ENCODE peak calls at places on chromosomes 11 and 22, in four cellular contexts. P is AG04450, A is cardiac muscle cell, L is left lung. G is an unnamed sample.

GRCh38 chr11:73140213-73141030 is 1.7 kb downstream of the FCHSD2 start:
- DNase-seq in P (no peak), A (peak; percentile 47), L (no peak), G (peak; percentile 31)

GRCh38 chr11:65444314-65445051 is 21.9 kb downstream of the NEAT1 start:
- DNase-seq in A (peak; percentile 41), P (no peak), L (peak; percentile 38), G (no peak)

GRCh38 chr11:60988658-60989057 is 17.2 kb downstream of the CD6 start:
- DNase-seq in L (no peak), P (no peak), A (no peak), G (no peak)

GRCh38 chr11:116557261-116557660 is 215.5 kb downstream of the BUD13 start:
- DNase-seq in P (no peak), L (no peak), A (no peak), G (no peak)

GRCh38 chr22:30602049-30602448 is 4.9 kb upstream of the TCN2 start:
- DNase-seq in P (no peak), A (peak; percentile 52), L (no peak), G (no peak)

GRCh38 chr11:68033708-68034045 is 3.2 kb downstream of the NDUFS8 start:
- DNase-seq in A (no peak), P (no peak), L (no peak), G (no peak)

GRCh38 chr11:125214466-125215204 is 50.1 kb downstream of the PKNOX2 start:
- DNase-seq in L (no peak), A (peak; percentile 80), P (no peak), G (no peak)

GRCh38 chr11:117179048-117179999 is 781 bp downstream of the SIDT2 start:
- DNase-seq in A (peak; percentile 71), L (peak; percentile 40), P (no peak), G (peak; percentile 65)

GRCh38 chr11:127818625-127819024 is 768.7 kb downstream of the ETS1 start:
- DNase-seq in P (no peak), L (no peak), A (no peak), G (no peak)

GRCh38 chr11:68939583-68940555 is 36.2 kb downstream of the IGHMBP2 start:
- DNase-seq in L (no peak), P (no peak), A (no peak), G (peak; percentile 26)

GRCh38 chr22:38631724-38632123 is 24.5 kb downstream of the FAM227A start:
- DNase-seq in L (no peak), P (no peak), A (no peak), G (no peak)

GRCh38 chr11:8268530-8269461 is 5.1 kb upstream of the LMO1 start:
- DNase-seq in A (peak; percentile 27), P (no peak), L (no peak), G (no peak)

GRCh38 chr22:47194476-47195155 is 432.2 kb downstream of the TBC1D22A start:
- DNase-seq in A (no peak), P (no peak), L (no peak), G (no peak)

GRCh38 chr22:50184004-50184461 is 1.7 kb upstream of the TRABD start:
- DNase-seq in A (peak; percentile 78), L (peak; percentile 81), P (no peak), G (no peak)

GRCh38 chr22:50182176-50183081 is 3.3 kb upstream of the TRABD start:
- DNase-seq in L (no peak), A (no peak), P (no peak), G (no peak)

GRCh38 chr22:50184541-50185383 is 951 bp upstream of the TRABD start:
- DNase-seq in L (no peak), A (no peak), P (no peak), G (no peak)

GRCh38 chr22:50185384-50186087 is at the start of gene TRABD:
- DNase-seq in P (peak; percentile 56), L (peak; percentile 92), A (peak; percentile 94), G (peak; percentile 97)

GRCh38 chr22:50183141-50183971 is 2.4 kb upstream of the TRABD start:
- DNase-seq in P (no peak), L (no peak), A (no peak), G (no peak)
- TF ChIP-seq CTCF in P (no peak), L (no peak), A (no peak), G (no peak)

GRCh38 chr11:128835741-128836410 is 31.2 kb downstream of the KCNJ1 start:
- DNase-seq in L (no peak), A (peak; percentile 88), P (no peak), G (no peak)

GRCh38 chr11:128830290-128830813 is 36.7 kb downstream of the KCNJ1 start:
- DNase-seq in L (no peak), P (no peak), A (no peak), G (no peak)

GRCh38 chr11:128830836-128831780 is 36.0 kb downstream of the KCNJ1 start:
- DNase-seq in P (peak; percentile 76), A (peak; percentile 91), L (peak; percentile 79), G (peak; percentile 70)

GRCh38 chr11:128828350-128828749 is 38.7 kb downstream of the KCNJ1 start:
- DNase-seq in L (no peak), A (no peak), P (no peak), G (no peak)

GRCh38 chr11:128831781-128832497 is 35.2 kb downstream of the KCNJ1 start:
- DNase-seq in A (no peak), P (no peak), L (no peak), G (peak; percentile 48)
- TF ChIP-seq CTCF in A (no peak), P (no peak), L (no peak), G (no peak)

GRCh38 chr11:20258496-20258895 is 98.2 kb upstream of the DBX1 start:
- DNase-seq in P (no peak), L (no peak), A (no peak), G (no peak)

GRCh38 chr11:20260307-20260706 is 100.0 kb upstream of the DBX1 start:
- DNase-seq in L (no peak), A (no peak), P (no peak), G (no peak)

GRCh38 chr11:20259506-20259905 is 99.2 kb upstream of the DBX1 start:
- DNase-seq in A (no peak), P (no peak), L (no peak), G (no peak)

GRCh38 chr11:20253796-20254195 is 93.5 kb upstream of the DBX1 start:
- DNase-seq in A (no peak), P (no peak), L (no peak), G (no peak)

GRCh38 chr11:20256925-20257324 is 96.7 kb upstream of the DBX1 start:
- DNase-seq in L (no peak), P (no peak), A (no peak), G (no peak)
- TF ChIP-seq CTCF in L (no peak), P (no peak), A (no peak), G (no peak)

DNA sequence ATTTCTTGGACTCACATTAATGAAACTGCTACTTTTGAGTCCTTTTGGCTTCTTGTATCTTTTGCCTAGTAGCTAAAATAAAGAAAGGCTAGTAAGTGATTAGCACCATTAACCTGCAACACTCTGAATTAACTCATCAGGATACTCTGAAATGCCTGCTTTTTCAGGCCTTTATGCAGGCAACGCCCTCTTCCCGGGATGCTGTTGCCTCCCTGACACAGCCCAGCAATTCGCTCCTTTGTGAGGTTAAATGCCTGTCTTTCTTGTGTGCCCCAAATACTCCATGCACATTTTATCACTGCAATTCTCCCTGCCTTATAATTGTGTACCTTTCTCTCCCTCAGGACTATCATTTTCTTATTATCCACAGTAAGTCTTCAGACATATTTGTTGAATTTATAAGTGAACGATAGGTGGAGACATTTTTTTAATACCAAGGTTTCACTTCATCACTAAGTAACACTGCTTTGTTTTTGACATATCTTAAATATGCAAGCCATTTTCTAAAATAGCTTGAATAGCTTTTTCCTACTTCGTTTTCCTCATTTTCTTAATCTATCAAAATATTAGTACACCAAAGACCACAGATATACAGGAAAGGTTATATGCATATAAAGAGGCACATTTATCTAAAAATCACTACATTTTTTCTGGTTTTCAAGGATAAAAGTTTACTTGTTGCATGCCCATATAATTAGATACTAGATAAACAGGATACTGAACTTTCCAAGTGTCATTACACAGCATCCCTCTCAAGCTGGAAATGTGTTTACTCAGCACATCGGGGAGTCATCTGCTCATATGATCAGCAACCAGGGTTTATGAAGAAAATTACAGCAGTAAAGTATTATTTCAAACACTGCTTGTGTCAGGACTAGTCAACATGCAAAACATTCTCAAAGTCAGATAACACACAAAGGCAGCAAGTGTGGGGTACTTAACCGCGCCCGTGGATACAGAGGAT is 48.5 kb upstream of the DDI1 start:
- DNase-seq in A (peak; percentile 36), P (no peak), L (no peak), G (no peak)
- TF ChIP-seq CTCF in A (no peak), P (no peak), L (no peak), G (no peak)

GRCh38 chr11:102518296-102519094 is 12.1 kb downstream of the MMP7 start:
- DNase-seq in P (no peak), L (no peak), A (peak; percentile 57), G (no peak)
- TF ChIP-seq CTCF in P (no peak), L (no peak), A (no peak), G (no peak)

GRCh38 chr22:28562324-28562723 is 117.3 kb downstream of the TTC28 start:
- DNase-seq in A (no peak), L (no peak), P (no peak), G (no peak)
- TF ChIP-seq CTCF in A (no peak), L (no peak), P (no peak), G (no peak)

GRCh38 chr11:74701351-74701750 is 29.9 kb downstream of the CHRDL2 start:
- DNase-seq in L (no peak), A (no peak), P (no peak), G (no peak)
- TF ChIP-seq CTCF in L (no peak), A (peak; percentile 29), P (peak; percentile 23), G (peak; percentile 7)

GRCh38 chr11:123741159-123741951 is at the start of gene ZNF202:
- DNase-seq in L (peak; percentile 93), P (peak; percentile 66), A (peak; percentile 93), G (peak; percentile 93)

GRCh38 chr11:123740787-123741158 is 687 bp downstream of the ZNF202 start:
- DNase-seq in L (no peak), A (peak; percentile 2), P (no peak), G (peak; percentile 37)

GRCh38 chr11:123742334-123742733 is 874 bp upstream of the ZNF202 start:
- DNase-seq in L (no peak), P (no peak), A (peak; percentile 3), G (no peak)

GRCh38 chr11:123745764-123746451 is 4.4 kb upstream of the ZNF202 start:
- DNase-seq in L (no peak), A (no peak), P (no peak), G (no peak)

GRCh38 chr11:123742778-123743177 is 1.3 kb upstream of the ZNF202 start:
- DNase-seq in P (no peak), L (no peak), A (no peak), G (no peak)
- TF ChIP-seq CTCF in P (no peak), L (no peak), A (no peak), G (no peak)

GRCh38 chr11:1059759-1060158 is 14.9 kb upstream of the MUC2 start:
- DNase-seq in L (no peak), P (no peak), A (no peak), G (no peak)
- TF ChIP-seq CTCF in L (no peak), P (no peak), A (no peak), G (no peak)

G was measured in GM13976.